ENCODE peak calls at places on chromosome 5, in five cellular contexts. J is AG09309, T is uterus, U is breast epithelium, P is upper lobe of left lung. D is an unnamed sample.

GRCh38 chr5:124530916-124531315 is 215.5 kb downstream of the ZNF608 start:
- DNase-seq in J (no peak), T (no peak), U (no peak), P (no peak), D (no peak)

GRCh38 chr5:148374693-148375360 is 8.9 kb upstream of the FBXO38 start:
- DNase-seq in J (peak), T (peak), U (no peak), P (no peak), D (no peak)

GRCh38 chr5:10859393-10860195 is 98.6 kb upstream of the DAP start:
- DNase-seq in J (no peak), T (no peak), U (no peak), P (peak), D (no peak)

GRCh38 chr5:139181835-139182452 is 16.2 kb downstream of the SIL1 start:
- DNase-seq in J (no peak), T (no peak), U (no peak), P (no peak), D (no peak)

GRCh38 chr5:124683917-124684555 is 62.4 kb downstream of the ZNF608 start:
- DNase-seq in J (no peak), T (no peak), U (no peak), P (no peak), D (no peak)

GRCh38 chr5:73901045-73901444 is 275.0 kb downstream of the ARHGEF28 start:
- DNase-seq in J (no peak), T (peak), U (peak), P (no peak), D (no peak)

GRCh38 chr5:65925601-65926275 is 637 bp upstream of the ERBIN start:
- DNase-seq in J (peak), T (peak), U (peak), P (peak), D (peak)

GRCh38 chr5:21810737-21811316 is 1042.3 kb downstream of the CDH12 start:
- DNase-seq in J (no peak), T (no peak), U (no peak), P (no peak), D (no peak)

GRCh38 chr5:87099967-87100366 is 167.7 kb upstream of the RASA1 start:
- DNase-seq in J (no peak), T (no peak), U (no peak), P (no peak), D (no peak)

GRCh38 chr5:36596247-36596646 is 10.2 kb upstream of the SLC1A3 start:
- DNase-seq in J (no peak), T (no peak), U (no peak), P (no peak), D (no peak)

GRCh38 chr5:171855798-171856772 is 70.5 kb downstream of the SMIM23 start:
- DNase-seq in J (no peak), T (no peak), U (no peak), P (peak), D (no peak)

GRCh38 chr5:180831139-180832080 is 28.8 kb upstream of the MGAT1 start:
- DNase-seq in J (no peak), T (peak), U (peak), P (peak), D (peak)

GRCh38 chr5:171450423-171451246 is 31.2 kb downstream of the FGF18 start:
- DNase-seq in J (peak), T (peak), U (no peak), P (peak), D (peak)

GRCh38 chr5:88833371-88834107 is 49.4 kb downstream of the MEF2C start:
- DNase-seq in J (peak), T (peak), U (no peak), P (no peak), D (no peak)

GRCh38 chr5:132495063-132495671 is 4.6 kb upstream of the IRF1 start:
- DNase-seq in J (no peak), T (peak), U (peak), P (no peak), D (peak)

GRCh38 chr5:80269991-80270438 is 14.2 kb upstream of the SERINC5 start:
- DNase-seq in J (no peak), T (no peak), U (no peak), P (no peak), D (no peak)

GRCh38 chr5:169656125-169656990 is 19.3 kb downstream of the DOCK2 start:
- DNase-seq in J (no peak), T (no peak), U (no peak), P (peak), D (no peak)

GRCh38 chr5:172140120-172140519 is 47.9 kb downstream of the STK10 start:
- DNase-seq in J (no peak), T (no peak), U (no peak), P (no peak), D (no peak)

GRCh38 chr5:90658620-90659019 is 100.0 kb downstream of the ADGRV1 start:
- DNase-seq in J (no peak), T (no peak), U (no peak), P (no peak), D (no peak)

GRCh38 chr5:67206381-67207328 is 10.1 kb upstream of the CD180 start:
- DNase-seq in J (no peak), T (no peak), U (peak), P (no peak), D (no peak)

GRCh38 chr5:8058626-8059180 is 189.8 kb downstream of the MTRR start:
- DNase-seq in J (no peak), T (no peak), U (no peak), P (peak), D (no peak)

GRCh38 chr5:31640573-31640972 is 1.6 kb downstream of the PDZD2 start:
- DNase-seq in J (no peak), T (no peak), U (no peak), P (no peak), D (no peak)

GRCh38 chr5:134101686-134102439 is 12.6 kb upstream of the TCF7 start:
- DNase-seq in J (no peak), T (peak), U (no peak), P (peak), D (peak)

GRCh38 chr5:78699565-78700143 is 51.1 kb upstream of the LHFPL2 start:
- DNase-seq in J (peak), T (no peak), U (no peak), P (no peak), D (no peak)

GRCh38 chr5:72065751-72066255 is 41.5 kb upstream of the MAP1B start:
- DNase-seq in J (no peak), T (no peak), U (no peak), P (no peak), D (no peak)

GRCh38 chr5:172004824-172005237 is 1.6 kb downstream of the FBXW11 start:
- DNase-seq in J (no peak), T (no peak), U (no peak), P (no peak), D (no peak)

GRCh38 chr5:146283344-146283761 is 55.3 kb upstream of the POU4F3 start:
- DNase-seq in J (peak), T (no peak), U (no peak), P (no peak), D (no peak)

GRCh38 chr5:75089137-75089536 is 36.8 kb upstream of the GCNT4 start:
- DNase-seq in J (no peak), T (no peak), U (no peak), P (no peak), D (no peak)

GRCh38 chr5:5524327-5524726 is 101.8 kb downstream of the ICE1 start:
- DNase-seq in J (no peak), T (no peak), U (no peak), P (no peak), D (no peak)

GRCh38 chr5:56078675-56079500 is 84.1 kb upstream of the IL6ST start:
- DNase-seq in J (no peak), T (peak), U (no peak), P (no peak), D (no peak)

GRCh38 chr5:56760723-56761122 is 54.6 kb upstream of the MAP3K1 start:
- DNase-seq in J (no peak), T (no peak), U (no peak), P (no peak), D (no peak)

GRCh38 chr5:76331139-76331538 is 71.9 kb upstream of the IQGAP2 start:
- DNase-seq in J (no peak), T (no peak), U (no peak), P (no peak), D (no peak)

GRCh38 chr5:30040483-30041116 is 1152.9 kb upstream of the CDH6 start:
- DNase-seq in J (no peak), T (no peak), U (no peak), P (no peak), D (no peak)

GRCh38 chr5:53334431-53334941 is 145.9 kb upstream of the FST start:
- DNase-seq in J (peak), T (no peak), U (no peak), P (no peak), D (no peak)

GRCh38 chr5:98004463-98004862 is 769.0 kb upstream of the RGMB start:
- DNase-seq in J (no peak), T (no peak), U (no peak), P (no peak), D (no peak)

DNA sequence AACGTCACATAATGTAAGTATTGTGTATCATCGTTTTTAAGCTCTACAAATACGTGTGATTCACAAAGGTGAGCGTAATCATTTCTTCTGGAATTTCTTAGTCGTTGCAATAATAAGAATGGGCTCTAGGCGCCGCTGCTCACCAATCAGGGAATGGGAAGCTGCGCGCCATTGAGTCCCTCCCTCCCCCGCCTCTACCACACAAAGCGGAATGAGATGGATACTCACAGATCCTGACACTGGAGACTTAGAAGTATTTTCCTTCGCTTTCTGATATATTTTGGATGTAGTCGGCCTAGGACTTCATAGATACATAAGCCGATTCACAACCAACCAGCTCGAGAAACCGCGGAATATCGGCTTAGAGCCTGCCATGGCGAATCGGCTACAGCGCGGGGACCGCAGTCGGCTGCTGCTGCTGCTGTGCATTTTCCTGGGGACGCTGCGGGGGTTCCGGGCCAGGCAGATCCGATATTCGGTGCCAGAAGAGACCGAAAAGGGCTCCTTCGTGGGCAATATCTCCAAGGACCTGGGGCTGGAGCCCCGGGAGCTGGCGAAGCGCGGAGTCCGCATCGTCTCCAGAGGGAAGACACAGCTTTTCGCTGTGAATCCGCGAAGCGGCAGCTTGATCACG is at the start of gene PCDHGA11:
- DNase-seq in J (no peak), T (no peak), U (no peak), P (peak), D (no peak)
- TF ChIP-seq CTCF in J (peak), T (no peak), U (no peak), P (no peak), D (no peak)

DNA sequence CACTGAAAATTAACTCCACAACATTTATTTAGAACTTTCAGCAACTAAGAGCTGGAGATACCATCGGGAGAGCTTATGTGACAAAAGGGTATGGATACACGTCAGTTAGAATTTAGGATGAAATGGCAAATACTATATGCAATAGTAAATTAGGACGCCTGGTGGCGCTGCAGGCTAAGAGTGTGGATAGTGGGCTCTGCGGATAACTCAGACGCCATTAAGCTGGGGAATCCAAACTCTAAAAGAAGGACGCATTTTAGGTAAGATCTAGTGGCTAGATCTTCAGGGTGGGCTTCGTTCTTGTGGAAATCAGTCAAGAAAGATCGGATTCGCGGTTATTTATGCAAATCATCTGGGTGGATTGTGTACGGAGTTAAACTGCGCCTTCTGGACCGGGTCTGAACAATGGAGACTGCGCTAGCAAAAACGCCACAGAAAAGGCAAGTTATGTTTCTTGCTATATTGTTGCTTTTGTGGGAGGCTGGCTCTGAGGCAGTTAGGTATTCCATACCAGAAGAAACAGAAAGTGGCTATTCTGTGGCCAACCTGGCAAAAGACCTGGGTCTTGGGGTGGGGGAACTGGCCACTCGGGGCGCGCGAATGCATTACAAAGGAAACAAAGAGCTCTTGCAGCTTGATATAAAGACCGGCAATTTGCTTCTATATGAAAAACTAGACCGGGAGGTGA is at the start of gene PCDHB5:
- DNase-seq in J (no peak), T (no peak), U (no peak), P (no peak), D (no peak)
- TF ChIP-seq CTCF in J (peak), T (peak), U (no peak), P (no peak), D (no peak)

GRCh38 chr5:39648539-39649200 is 223.9 kb upstream of the DAB2 start:
- DNase-seq in J (no peak), T (no peak), U (no peak), P (no peak), D (no peak)
- TF ChIP-seq CTCF in J (no peak), T (no peak), U (no peak), P (no peak), D (no peak)

GRCh38 chr5:59158637-59159391 is 575.9 kb downstream of the RAB3C start:
- DNase-seq in J (no peak), T (no peak), U (no peak), P (no peak), D (no peak)

GRCh38 chr5:59157001-59157527 is 574.2 kb downstream of the RAB3C start:
- DNase-seq in J (no peak), T (no peak), U (no peak), P (no peak), D (no peak)

GRCh38 chr5:59164041-59164830 is 581.4 kb downstream of the RAB3C start:
- DNase-seq in J (no peak), T (no peak), U (no peak), P (no peak), D (no peak)

GRCh38 chr5:59158165-59158564 is 575.3 kb downstream of the RAB3C start:
- DNase-seq in J (no peak), T (no peak), U (no peak), P (no peak), D (no peak)

DNA sequence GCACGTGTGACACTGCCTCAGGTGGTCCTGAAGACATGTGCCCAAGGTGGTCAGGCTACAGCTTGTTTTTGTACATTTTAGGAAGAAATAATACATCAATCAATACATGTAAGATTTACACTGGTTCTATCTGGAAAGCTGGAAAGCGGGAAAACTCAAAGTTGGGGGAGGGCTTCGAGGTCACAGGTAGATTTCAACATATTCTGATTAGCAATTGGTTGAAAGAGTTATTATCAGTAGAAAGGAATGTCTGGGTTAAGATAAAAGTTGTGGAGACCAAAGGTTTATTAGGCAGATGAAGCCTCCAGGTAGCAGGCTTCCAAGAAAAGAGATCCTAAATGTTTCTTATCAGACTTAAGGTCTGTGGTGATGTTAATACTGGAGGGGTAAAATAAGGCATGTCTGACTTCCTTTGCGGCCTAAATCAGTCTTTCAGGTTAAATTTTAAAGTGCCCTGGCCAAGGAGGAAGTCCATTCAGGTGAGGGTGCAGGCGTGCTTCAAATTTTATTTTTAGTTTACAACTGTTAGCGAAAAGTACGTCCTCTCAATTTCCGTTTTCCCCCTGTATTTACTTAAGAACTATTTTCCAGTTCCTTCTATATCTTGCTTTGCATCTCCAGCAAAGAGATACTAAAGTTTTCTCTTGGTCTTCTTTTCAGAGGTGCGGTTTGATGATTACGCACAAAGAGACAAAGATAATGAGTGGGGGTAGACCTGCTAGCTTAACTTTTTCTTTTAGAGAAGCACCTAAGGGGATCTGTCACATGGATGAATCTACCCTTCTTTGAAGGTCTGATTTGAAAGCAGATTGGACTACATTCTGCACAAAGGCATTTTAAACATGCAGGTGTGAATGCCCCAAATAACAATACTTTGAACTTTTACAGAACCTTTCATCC is 578.6 kb downstream of the RAB3C start:
- DNase-seq in J (no peak), T (no peak), U (no peak), P (no peak), D (no peak)
- TF ChIP-seq CTCF in J (no peak), T (no peak), U (no peak), P (no peak), D (no peak)

GRCh38 chr5:54969856-54970828 is 15.3 kb downstream of the ESM1 start:
- DNase-seq in J (no peak), T (no peak), U (no peak), P (no peak), D (no peak)
- TF ChIP-seq CTCF in J (peak), T (no peak), U (no peak), P (no peak), D (no peak)

DNA sequence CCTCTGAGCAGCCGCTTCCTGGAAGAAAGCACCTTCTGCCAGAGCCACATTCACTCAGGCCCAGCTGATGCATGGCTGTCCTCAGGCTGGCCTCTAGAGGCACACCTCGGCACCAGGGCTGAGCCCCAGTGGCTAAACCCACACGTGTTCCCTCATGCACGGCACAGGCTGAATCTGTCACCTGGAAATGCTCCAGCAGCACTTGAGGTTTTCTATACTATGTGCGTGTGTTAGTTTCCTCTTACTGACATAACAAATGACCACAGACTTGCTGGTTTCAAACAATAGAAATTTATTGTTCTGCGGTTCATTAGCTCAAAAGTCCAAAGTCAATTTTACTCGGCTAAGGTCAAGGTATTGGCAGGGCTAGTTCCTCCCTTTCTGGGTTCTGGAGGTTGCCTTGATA is 141.4 kb downstream of the LRRC70 start:
- DNase-seq in J (no peak), T (no peak), U (no peak), P (no peak), D (no peak)
- TF ChIP-seq CTCF in J (peak), T (no peak), U (no peak), P (no peak), D (no peak)

GRCh38 chr5:38023799-38024198 is 184.0 kb upstream of the GDNF start:
- DNase-seq in J (no peak), T (no peak), U (no peak), P (no peak), D (no peak)
- TF ChIP-seq CTCF in J (no peak), T (no peak), U (no peak), P (no peak), D (peak)

D was measured in mesothelial cell of epicardium.